ENCODE peak calls at places on chromosomes 12 and 14, in five cellular contexts. H is uterus, C is A549, L is adrenal gland, W is transverse colon. G is an unnamed sample.

GRCh38 chr14:21406213-21406612 is 22.4 kb upstream of the SUPT16H start:
- DNase-seq in W (no peak), L (no peak), H (no peak), C (no peak), G (no peak)

GRCh38 chr12:51098611-51099010 is 15.2 kb upstream of the CSRNP2 start:
- DNase-seq in H (no peak), W (no peak), C (no peak), L (no peak), G (no peak)

GRCh38 chr12:106840217-106840616 is 65.7 kb downstream of the RIC8B start:
- DNase-seq in W (no peak), L (no peak), C (peak), H (peak), G (no peak)

GRCh38 chr14:49923881-49924280 is 31.0 kb downstream of the ARF6 start:
- DNase-seq in H (no peak), W (no peak), C (no peak), L (no peak), G (no peak)

GRCh38 chr12:7032990-7033389 is 14.7 kb upstream of the LPCAT3 start:
- DNase-seq in L (no peak), H (no peak), W (no peak), C (no peak), G (no peak)

GRCh38 chr12:60335765-60336164 is 739.9 kb downstream of the SLC16A7 start:
- DNase-seq in W (no peak), C (peak), H (no peak), L (no peak), G (no peak)

GRCh38 chr14:72810201-72810600 is 83.7 kb downstream of the DPF3 start:
- DNase-seq in H (no peak), L (no peak), C (no peak), W (no peak), G (no peak)

GRCh38 chr14:102008891-102009290 is 44.5 kb downstream of the DYNC1H1 start:
- DNase-seq in C (no peak), H (no peak), W (no peak), L (no peak), G (no peak)

GRCh38 chr14:67359319-67359774 is 257 bp downstream of the ATP6V1D start:
- DNase-seq in C (no peak), L (no peak), W (peak), H (no peak), G (no peak)

GRCh38 chr12:5809586-5809985 is 135.5 kb downstream of the ANO2 start:
- DNase-seq in W (no peak), L (no peak), H (no peak), C (no peak), G (no peak)

GRCh38 chr12:97112161-97112560 is 205.1 kb downstream of the NEDD1 start:
- DNase-seq in C (peak), W (no peak), H (no peak), L (no peak), G (no peak)

GRCh38 chr14:93128785-93129459 is 13.2 kb upstream of the ITPK1 start:
- DNase-seq in W (no peak), H (no peak), C (no peak), L (no peak), G (no peak)
- TF ChIP-seq POLR2A in W (no peak), H (no peak), C (no peak), L (no peak), G (no peak)

GRCh38 chr12:41769810-41770209 is 374.9 kb downstream of the GXYLT1 start:
- DNase-seq in L (no peak), H (no peak), C (no peak), W (no peak), G (no peak)
- H3K4me3 ChIP-seq in L (no peak), H (no peak), C (no peak), W (no peak), G (no peak)

GRCh38 chr12:109619002-109619604 is 45.5 kb downstream of the MVK start:
- DNase-seq in H (no peak), C (no peak), W (no peak), L (no peak), G (no peak)

GRCh38 chr12:109615556-109616229 is 42.1 kb downstream of the MVK start:
- DNase-seq in W (no peak), H (peak), C (no peak), L (no peak), G (no peak)

GRCh38 chr12:109621271-109621671 is 47.7 kb downstream of the MVK start:
- DNase-seq in W (no peak), H (no peak), C (no peak), L (no peak), G (no peak)

GRCh38 chr12:109617496-109617895 is 43.9 kb downstream of the MVK start:
- DNase-seq in L (no peak), C (no peak), H (no peak), W (no peak), G (no peak)

DNA sequence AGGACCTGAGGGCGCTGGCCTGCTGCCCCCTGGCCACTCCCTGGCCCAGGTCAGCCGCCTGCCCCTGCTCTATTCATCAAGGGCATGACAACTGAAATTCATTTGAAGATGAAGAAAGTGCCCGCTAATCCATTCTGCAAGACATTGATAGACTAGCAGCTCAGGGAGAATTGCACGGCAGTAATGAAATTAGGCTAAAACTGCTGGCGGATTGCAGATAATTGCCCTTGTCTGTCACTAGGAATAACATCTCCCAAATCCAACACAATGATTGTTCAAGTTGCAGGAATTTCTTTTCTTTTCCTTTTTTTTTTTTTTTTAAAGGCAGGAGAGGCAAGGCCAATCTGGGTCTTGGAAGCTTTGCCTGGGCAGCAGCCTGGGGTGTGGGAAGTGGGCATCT is 44.5 kb downstream of the MVK start:
- DNase-seq in C (no peak), L (no peak), H (no peak), W (no peak), G (no peak)
- TF ChIP-seq POLR2A in C (no peak), L (no peak), H (no peak), W (no peak), G (no peak)

GRCh38 chr14:74834682-74835392 is 41.1 kb downstream of the PROX2 start:
- DNase-seq in C (no peak), H (no peak), W (no peak), L (no peak), G (no peak)

GRCh38 chr14:74836251-74836957 is 39.5 kb downstream of the PROX2 start:
- DNase-seq in H (no peak), C (no peak), W (no peak), L (no peak), G (no peak)

GRCh38 chr14:74840603-74841030 is 35.3 kb downstream of the PROX2 start:
- DNase-seq in C (no peak), L (no peak), H (no peak), W (no peak), G (no peak)

GRCh38 chr14:74835607-74836250 is 40.2 kb downstream of the PROX2 start:
- DNase-seq in L (no peak), W (no peak), C (no peak), H (no peak), G (no peak)

DNA sequence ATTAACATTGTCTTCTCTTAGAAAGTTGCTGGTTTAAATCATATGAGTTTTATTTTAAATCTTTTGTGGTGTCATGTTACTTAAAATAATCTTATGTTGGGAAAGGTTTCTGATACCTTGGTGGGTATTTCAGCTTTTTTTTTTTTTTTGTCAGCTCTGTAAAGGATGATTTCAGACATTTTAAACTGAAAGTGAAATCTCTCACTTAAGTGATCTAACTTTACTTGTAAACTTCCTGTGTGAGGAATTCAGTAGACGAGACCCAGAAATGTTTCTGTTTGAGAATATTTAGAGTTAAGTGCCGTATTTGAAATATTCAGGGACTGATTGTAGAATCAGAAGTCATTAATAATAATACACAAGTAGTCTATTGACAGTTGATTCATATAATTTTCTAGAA is 37.8 kb downstream of the PROX2 start:
- DNase-seq in W (no peak), L (no peak), C (no peak), H (no peak), G (no peak)
- H3K4me3 ChIP-seq in W (no peak), L (no peak), C (no peak), H (no peak), G (no peak)

G was measured in esophagus muscularis mucosa.